ENCODE peak calls at places on chromosome 21, in eight cellular contexts. J is neural progenitor cell, W is HCT116, H is endothelial cell of umbilical vein, D is astrocyte, U is DND-41, K is GM23248, M is fibroblast of lung. Q is an unnamed sample.
A peak's percentile ranks its signal among the peaks of the same experiment; 100 is the strongest.

GRCh38 chr21:33736569-33736968 is 94.3 kb downstream of the ITSN1 start:
- DNase-seq in K (no peak), M (no peak), J (no peak), D (no peak), H (no peak), W (no peak), U (no peak), Q (no peak)

GRCh38 chr21:45638707-45639106 is 4.8 kb upstream of the PCBP3 start:
- DNase-seq in K (no peak), M (no peak), J (no peak), U (no peak), H (no peak), D (no peak), W (no peak), Q (no peak)

GRCh38 chr21:32426592-32427051 is 14.1 kb downstream of the EVA1C start:
- DNase-seq in K (peak; percentile 58), M (peak; percentile 19), D (peak; percentile 81), J (no peak), W (no peak), U (no peak), H (peak; percentile 73), Q (no peak)

GRCh38 chr21:33229776-33230517 is at the start of gene IFNAR2:
- DNase-seq in D (no peak), J (peak; percentile 91), K (peak; percentile 83), M (peak; percentile 39), W (peak; percentile 18), U (peak; percentile 79), H (peak; percentile 62), Q (peak; percentile 91)

GRCh38 chr21:29125979-29126378 is 4.5 kb upstream of the MAP3K7CL start:
- DNase-seq in D (no peak), H (peak; percentile 6), M (no peak), K (no peak), U (no peak), J (no peak), W (no peak), Q (no peak)

GRCh38 chr21:28758042-28758882 is 234.4 kb downstream of the LTN1 start:
- DNase-seq in W (no peak), J (no peak), H (no peak), U (no peak), K (peak; percentile 54), M (no peak), D (no peak), Q (no peak)

GRCh38 chr21:45264146-45264918 is 23.4 kb downstream of the POFUT2 start:
- DNase-seq in K (no peak), D (no peak), H (no peak), W (no peak), M (no peak), U (peak; percentile 0), J (no peak), Q (peak; percentile 2)

GRCh38 chr21:28602581-28602980 is 390.1 kb downstream of the LTN1 start:
- DNase-seq in D (no peak), U (no peak), H (no peak), J (no peak), K (no peak), M (no peak), W (no peak), Q (no peak)

GRCh38 chr21:32371913-32372314 is 20.9 kb downstream of the URB1 start:
- DNase-seq in K (peak; percentile 84), H (peak; percentile 98), W (no peak), J (no peak), M (peak; percentile 90), U (no peak), D (peak; percentile 57), Q (no peak)

GRCh38 chr21:46151261-46151988 is 4.0 kb downstream of the FTCD start:
- DNase-seq in W (no peak), K (no peak), H (no peak), J (no peak), M (no peak), D (no peak), U (no peak), Q (no peak)

GRCh38 chr21:42833859-42834729 is 45.2 kb downstream of the WDR4 start:
- DNase-seq in U (no peak), H (no peak), D (no peak), J (no peak), K (no peak), M (no peak), W (no peak), Q (no peak)

GRCh38 chr21:46633561-46633960 is 1.9 kb upstream of the PRMT2 start:
- DNase-seq in J (no peak), K (no peak), H (no peak), W (no peak), D (no peak), M (no peak), U (no peak), Q (no peak)

GRCh38 chr21:45833437-45833836 is 148.1 kb upstream of the COL6A1 start:
- DNase-seq in W (no peak), H (no peak), D (no peak), U (no peak), K (peak; percentile 17), M (no peak), J (no peak), Q (no peak)

GRCh38 chr21:32803651-32804050 is 32.1 kb upstream of the PAXBP1 start:
- DNase-seq in U (no peak), M (no peak), D (peak; percentile 42), J (no peak), K (peak; percentile 53), W (no peak), H (peak; percentile 67), Q (no peak)

GRCh38 chr21:32087452-32087851 is 191.4 kb downstream of the MIS18A start:
- DNase-seq in J (no peak), M (no peak), W (no peak), D (no peak), H (no peak), U (no peak), K (no peak), Q (no peak)

GRCh38 chr21:38267136-38267535 is 10.3 kb downstream of the KCNJ15 start:
- DNase-seq in W (no peak), J (no peak), H (no peak), U (no peak), D (no peak), M (no peak), K (peak; percentile 70), Q (no peak)

GRCh38 chr21:33403786-33404571 is 766 bp downstream of the IFNGR2 start:
- DNase-seq in J (peak; percentile 68), H (peak; percentile 44), D (peak; percentile 43), M (peak; percentile 48), K (peak; percentile 86), U (peak; percentile 43), W (no peak), Q (peak; percentile 72)

GRCh38 chr21:45590246-45590725 is 48.0 kb upstream of the SLC19A1 start:
- DNase-seq in W (no peak), D (no peak), J (peak; percentile 80), U (no peak), K (peak; percentile 70), H (peak; percentile 30), M (peak; percentile 70), Q (peak; percentile 76)

GRCh38 chr21:39094847-39095525 is 88.3 kb downstream of the PSMG1 start:
- DNase-seq in H (peak; percentile 12), D (peak; percentile 96), M (peak; percentile 82), U (no peak), J (no peak), K (peak; percentile 47), W (no peak), Q (peak; percentile 81)

GRCh38 chr21:30676737-30677136 is 34.1 kb downstream of the KRTAP20-3 start:
- DNase-seq in U (no peak), D (no peak), K (no peak), W (no peak), J (no peak), M (no peak), H (no peak), Q (no peak)
- H2AFZ ChIP-seq in U (no peak overlapping the region), D (no peak overlapping the region), K (no peak overlapping the region), W (no peak overlapping the region), J (no peak overlapping the region), M (no peak overlapping the region), H (no peak overlapping the region), Q (no peak overlapping the region)

DNA sequence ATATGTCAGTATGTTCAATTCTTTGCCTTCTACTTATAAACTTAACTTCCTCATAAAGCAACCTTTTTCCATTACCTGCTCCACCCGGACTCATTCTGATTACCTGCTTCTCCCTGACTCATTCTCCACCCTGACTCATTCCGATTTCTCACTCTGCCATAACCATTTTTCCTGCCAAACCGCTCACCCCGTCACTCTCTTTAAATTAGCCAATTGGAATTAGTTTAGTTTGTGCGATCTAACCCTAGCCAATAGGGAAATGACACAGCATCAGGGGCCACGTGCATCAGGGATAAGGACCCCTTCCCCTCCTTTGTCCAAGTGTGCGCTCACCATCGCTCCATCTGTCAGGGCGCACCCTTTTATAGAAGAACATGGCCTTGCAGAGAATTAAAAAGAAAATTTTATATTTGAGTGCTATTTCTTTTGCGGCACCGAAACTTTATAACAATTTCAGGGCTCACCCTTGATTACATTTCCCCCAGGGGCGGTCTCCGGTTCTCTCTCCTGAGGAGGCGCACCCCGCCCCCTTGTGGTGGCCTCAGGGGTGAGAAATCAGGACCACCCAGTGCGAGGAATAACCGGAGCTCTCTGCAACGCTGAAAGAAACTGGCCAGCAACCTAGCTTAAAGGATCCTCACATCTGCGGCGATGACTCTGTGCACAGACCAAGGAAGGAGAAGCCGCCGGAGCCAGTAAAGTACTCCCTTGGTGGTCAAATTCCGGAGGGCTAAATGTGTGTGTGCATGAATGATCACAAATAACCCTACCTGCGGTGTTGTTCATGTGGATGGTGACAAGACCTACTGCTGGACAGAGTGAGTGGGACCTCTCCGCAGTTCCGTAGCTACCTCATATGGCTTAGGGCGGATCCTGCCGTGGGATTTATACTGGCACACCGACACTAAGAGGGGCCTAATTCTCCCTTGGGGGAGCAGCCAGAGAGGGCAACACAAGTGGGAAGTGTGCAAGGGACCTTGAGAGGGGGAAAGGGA is 30.3 kb upstream of the CBR3 start:
- DNase-seq in U (peak; percentile 11), D (peak; percentile 30), W (peak; percentile 24), M (peak; percentile 53), H (peak; percentile 36), K (peak; percentile 21), J (peak; percentile 80), Q (peak; percentile 41)
- TF ChIP-seq EZH2 in U (no peak), D (no peak), W (no peak), M (no peak), H (no peak), K (no peak), J (no peak), Q (no peak)

DNA sequence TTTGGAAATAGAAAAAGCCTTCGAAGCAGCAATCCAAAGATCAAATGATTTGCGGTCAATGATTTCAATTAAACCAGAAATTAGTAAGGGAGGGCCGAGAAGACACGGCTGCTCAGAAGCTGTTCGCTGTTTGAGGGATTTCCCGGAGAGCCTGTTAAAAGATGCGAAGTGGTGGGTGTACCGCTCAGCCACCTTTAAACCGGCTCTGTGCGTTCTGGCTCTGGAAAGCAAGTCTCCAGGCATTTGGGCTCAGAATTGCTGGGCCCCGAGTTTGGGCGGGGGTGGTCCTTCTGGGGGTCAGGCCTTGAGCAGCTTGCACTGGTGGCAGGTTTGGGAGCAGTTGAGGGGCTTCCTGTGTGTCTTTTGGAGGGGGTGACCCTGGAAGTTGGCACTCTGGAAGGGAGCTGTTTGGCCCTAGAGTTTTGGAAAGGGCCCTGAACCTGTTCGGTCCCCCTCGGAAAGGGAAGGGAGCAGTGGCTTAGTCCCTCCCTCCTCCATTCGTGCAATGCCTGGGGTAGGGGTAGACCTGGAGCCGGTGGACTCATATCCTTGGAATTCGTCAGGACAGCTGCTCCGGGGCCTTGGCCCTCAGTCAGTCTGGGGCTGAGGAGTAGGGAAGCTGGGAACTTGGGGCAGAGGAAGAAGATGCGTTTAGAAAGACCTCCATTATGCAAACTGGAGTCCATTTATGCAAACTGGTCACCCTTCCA is 3.2 kb downstream of the SIM2 start:
- DNase-seq in W (no peak), K (no peak), U (no peak), M (no peak), D (no peak), H (no peak), J (peak; percentile 47), Q (no peak)
- H3K4me1 ChIP-seq in W (peaks cover 10% of the 10 kb centered on the region), K (no peaks in the 10 kb centered on the region), U (peaks cover 40% of the 10 kb centered on the region), M (no peaks in the 10 kb centered on the region), D (peaks cover 7% of the 10 kb centered on the region), H (peaks cover 23% of the 10 kb centered on the region), J (peaks cover 55% of the 10 kb centered on the region), Q (peaks cover 26% of the 10 kb centered on the region)

GRCh38 chr21:15289896-15290841 is 225.4 kb upstream of the NRIP1 start:
- DNase-seq in D (no peak), U (no peak), M (peak; percentile 49), K (peak; percentile 8), J (peak; percentile 87), H (no peak), W (no peak), Q (peak; percentile 62)
- H2AFZ ChIP-seq in D (no peak overlapping the region), U (no peak overlapping the region), M (peak overlapping the region; percentile 55), K (peak overlapping the region; percentile 9), J (no peak overlapping the region), H (no peak overlapping the region), W (no peak overlapping the region), Q (peak overlapping the region; percentile 25)

Q was measured in hepatocyte.